ENCODE peak calls at places on chromosomes 2 and 18, in seven cellular contexts. Q is right lobe of liver, W is transverse colon, F is endothelial cell of umbilical vein, Z is NB4, R is Peyer's patch, B is breast epithelium. E is an unnamed sample.

GRCh38 chr18:39795350-39795749 is 2159.7 kb upstream of the PIK3C3 start:
- DNase-seq in F (no peak), Q (no peak), Z (no peak), R (no peak), W (no peak), B (no peak), E (peak; percentile 13)

GRCh38 chr18:11104307-11104706 is 45.1 kb downstream of the PIEZO2 start:
- DNase-seq in Z (no peak), R (peak; percentile 52), W (peak; percentile 11), F (no peak), B (no peak), Q (peak; percentile 76), E (no peak)

GRCh38 chr2:165067958-165068612 is 112.8 kb upstream of the SLC38A11 start:
- DNase-seq in Q (no peak), Z (no peak), B (no peak), W (no peak), R (no peak), F (peak; percentile 2), E (peak; percentile 66)

GRCh38 chr2:215430528-215431187 is 5.2 kb downstream of the FN1 start:
- DNase-seq in B (no peak), R (no peak), W (no peak), Z (no peak), Q (no peak), F (peak; percentile 51), E (no peak)

GRCh38 chr2:72012886-72013574 is 134.6 kb downstream of the CYP26B1 start:
- DNase-seq in Q (no peak), W (no peak), Z (peak; percentile 44), B (no peak), F (no peak), R (peak; percentile 34), E (no peak)

GRCh38 chr18:74281011-74281638 is 10.6 kb downstream of the CYB5A start:
- DNase-seq in R (no peak), W (no peak), F (no peak), B (no peak), Z (no peak), Q (no peak), E (no peak)

GRCh38 chr2:96320326-96321229 is 4.5 kb upstream of the ITPRIPL1 start:
- DNase-seq in W (no peak), B (no peak), Z (peak; percentile 23), Q (no peak), R (no peak), F (no peak), E (no peak)

GRCh38 chr2:135600915-135601314 is 69.6 kb downstream of the R3HDM1 start:
- DNase-seq in B (no peak), W (no peak), Q (no peak), F (peak; percentile 9), Z (peak; percentile 12), R (no peak), E (peak; percentile 13)

GRCh38 chr2:237694423-237695194 is 67.2 kb downstream of the LRRFIP1 start:
- DNase-seq in R (peak; percentile 53), Z (peak; percentile 88), W (no peak), B (no peak), F (no peak), Q (no peak), E (no peak)

GRCh38 chr2:167294031-167294774 is 405.9 kb downstream of the XIRP2 start:
- DNase-seq in Z (no peak), Q (no peak), W (peak; percentile 38), R (no peak), F (peak; percentile 5), B (no peak), E (no peak)

GRCh38 chr2:47811668-47812067 is 28.7 kb downstream of the MSH6 start:
- DNase-seq in Q (no peak), R (no peak), F (no peak), W (no peak), B (no peak), Z (no peak), E (no peak)

GRCh38 chr2:47818777-47819176 is 35.8 kb downstream of the MSH6 start:
- DNase-seq in W (no peak), R (no peak), F (no peak), Z (no peak), B (no peak), Q (no peak), E (no peak)

GRCh38 chr2:47810850-47811249 is 27.9 kb downstream of the MSH6 start:
- DNase-seq in Z (no peak), R (no peak), B (no peak), F (no peak), W (no peak), Q (no peak), E (no peak)

GRCh38 chr2:47819834-47820233 is 36.9 kb downstream of the MSH6 start:
- DNase-seq in Q (no peak), F (no peak), B (no peak), R (no peak), W (no peak), Z (peak; percentile 59), E (no peak)

DNA sequence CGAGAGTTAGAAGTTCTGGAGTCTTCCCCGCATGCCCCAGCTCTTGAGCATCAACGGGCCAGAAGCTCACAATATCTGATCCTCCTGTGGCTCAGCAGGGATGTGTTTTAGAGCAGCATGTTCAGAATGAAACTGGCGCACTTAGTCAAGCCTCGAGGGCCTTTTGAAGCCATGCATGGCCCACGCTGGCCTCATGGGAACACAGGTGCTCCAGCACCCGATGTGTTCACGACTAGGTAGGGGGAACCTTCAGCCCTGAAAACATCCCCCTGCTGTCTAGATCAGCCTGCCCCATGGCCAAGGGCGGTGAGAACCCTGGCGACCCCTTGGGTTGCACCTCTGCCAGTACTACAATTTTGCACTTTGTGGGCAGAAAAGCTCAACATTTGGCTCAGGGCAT is 32.8 kb downstream of the MSH6 start:
- DNase-seq in B (no peak), R (no peak), W (no peak), Z (no peak), F (no peak), Q (no peak), E (no peak)
- TF ChIP-seq POLR2A in B (no peak), R (no peak), W (no peak), Z (no peak), F (no peak), Q (no peak), E (no peak)

DNA sequence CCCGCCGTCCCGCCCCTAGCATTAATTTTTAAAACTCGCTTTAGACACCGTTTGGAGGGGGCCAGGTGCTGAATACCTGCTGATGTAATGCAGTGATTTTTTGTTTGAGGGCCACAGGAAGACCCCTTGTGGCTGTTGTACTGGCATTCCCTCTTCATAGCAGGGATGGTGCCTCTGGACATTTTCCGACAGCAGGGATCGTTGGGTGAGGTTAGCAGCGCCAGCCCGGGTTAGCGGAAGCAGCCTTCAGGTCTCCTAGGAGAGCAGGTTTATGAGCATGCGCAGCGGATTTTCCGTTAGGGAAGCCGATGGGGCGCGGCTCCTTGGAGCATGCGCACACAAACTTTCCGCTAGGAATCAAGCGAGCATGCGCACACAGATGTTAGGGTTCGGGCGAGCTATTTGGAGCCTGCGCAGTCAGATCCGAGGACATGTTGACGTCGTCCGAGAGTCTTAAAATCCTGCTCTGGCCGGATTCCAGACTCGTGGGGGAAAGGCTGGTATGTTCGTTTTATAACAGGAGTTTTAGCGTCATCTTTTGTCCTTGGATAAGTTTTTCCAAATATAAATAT is 17.2 kb upstream of the C2orf74 start:
- DNase-seq in R (peak; percentile 96), B (peak; percentile 93), Z (peak; percentile 97), Q (peak; percentile 95), W (peak; percentile 92), F (peak; percentile 100), E (peak; percentile 86)
- TF ChIP-seq POLR2A in R (peak; percentile 21), B (peak; percentile 32), Z (peak; percentile 64), Q (peak; percentile 73), W (peak; percentile 42), F (peak; percentile 87), E (peak; percentile 50)

GRCh38 chr18:55499526-55499925 is 88.5 kb downstream of the TCF4 start:
- DNase-seq in W (no peak), R (no peak), Z (no peak), F (no peak), B (no peak), Q (no peak), E (no peak)

GRCh38 chr18:55503167-55503820 is 84.7 kb downstream of the TCF4 start:
- DNase-seq in Q (no peak), W (no peak), B (no peak), Z (no peak), F (peak; percentile 36), R (no peak), E (no peak)

GRCh38 chr18:55502346-55502710 is 85.7 kb downstream of the TCF4 start:
- DNase-seq in R (no peak), B (no peak), W (no peak), F (peak; percentile 64), Z (no peak), Q (no peak), E (no peak)

GRCh38 chr18:55500316-55501086 is 87.5 kb downstream of the TCF4 start:
- DNase-seq in W (no peak), Q (no peak), R (no peak), Z (no peak), B (no peak), F (peak; percentile 92), E (no peak)

DNA sequence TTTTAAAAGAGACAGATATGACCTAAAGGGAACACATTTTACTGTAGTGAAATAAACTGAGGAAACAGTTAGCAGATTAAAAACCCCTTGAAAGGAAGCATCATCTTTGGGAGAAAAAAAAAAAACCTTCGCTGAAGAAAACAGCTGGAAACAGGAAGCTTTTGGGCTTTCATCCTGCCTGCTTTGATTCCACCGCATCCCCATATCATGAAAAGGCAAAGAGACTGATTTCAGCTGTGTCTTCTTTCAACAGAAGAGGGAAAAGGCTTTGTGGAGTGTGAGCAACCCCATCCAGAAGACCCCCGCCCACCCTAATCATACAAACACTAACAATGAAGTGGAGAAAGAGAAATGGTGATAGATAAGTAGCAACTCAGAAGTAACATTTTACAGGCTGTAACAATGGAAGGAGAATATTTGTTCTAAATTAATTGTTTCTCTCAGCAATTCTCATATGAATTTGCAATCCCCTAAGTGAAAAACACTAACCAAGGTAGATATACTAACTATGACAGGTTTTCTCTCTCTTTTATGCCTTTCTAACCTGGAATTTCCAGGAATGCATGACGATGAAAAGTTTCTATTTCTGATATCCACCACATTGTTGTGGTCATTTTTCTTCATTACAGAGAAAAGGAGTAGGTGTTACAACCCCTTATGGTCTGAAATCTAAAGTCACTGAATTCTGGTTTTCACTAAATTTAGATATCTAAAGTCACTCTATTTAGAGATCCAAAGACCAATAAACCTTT is 86.2 kb downstream of the TCF4 start:
- DNase-seq in R (no peak), W (no peak), Q (no peak), B (no peak), Z (no peak), F (peak; percentile 59), E (no peak)
- TF ChIP-seq POLR2A in R (no peak), W (no peak), Q (no peak), B (no peak), Z (no peak), F (no peak), E (no peak)

DNA sequence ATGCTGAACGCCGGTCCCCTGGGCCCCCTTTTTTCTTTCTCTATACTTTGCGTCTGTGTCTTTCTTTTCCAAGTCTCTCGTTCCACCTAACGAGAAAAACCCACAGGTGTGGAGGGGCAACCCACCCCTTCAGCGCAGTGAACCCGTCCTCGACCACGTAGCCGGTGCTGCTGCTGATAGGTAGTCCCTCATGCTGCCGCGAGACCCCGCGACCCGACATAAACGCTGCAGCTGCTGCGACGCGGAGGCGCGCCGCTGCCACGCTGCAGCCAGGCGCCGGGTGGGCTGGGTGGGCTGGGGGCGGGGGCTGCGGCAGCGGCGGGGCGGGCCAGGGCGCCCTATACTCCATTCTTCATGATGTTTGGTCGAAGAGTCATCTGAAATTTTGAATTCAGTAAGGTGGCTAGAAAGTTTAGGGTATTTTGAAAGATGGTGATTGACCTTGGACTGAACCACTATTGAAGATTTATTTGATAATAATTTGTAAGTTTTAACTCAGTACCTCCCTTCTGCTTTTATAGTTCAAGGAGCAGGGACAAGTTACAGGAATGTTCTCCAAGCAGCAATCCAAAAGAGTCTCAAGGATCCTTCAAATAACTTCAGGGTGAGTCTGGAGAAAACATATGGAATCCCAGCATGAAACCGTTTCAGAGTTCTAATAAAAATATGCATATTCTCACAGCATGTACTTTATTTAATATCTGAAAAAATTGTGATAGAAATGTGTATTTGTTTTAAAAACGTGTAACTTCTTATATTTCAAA is 24.1 kb downstream of the CFLAR start:
- DNase-seq in W (no peak), F (no peak), B (no peak), Q (no peak), R (no peak), Z (no peak), E (no peak)
- TF ChIP-seq POLR2A in W (no peak), F (no peak), B (no peak), Q (no peak), R (no peak), Z (no peak), E (no peak)

E was measured in erythroblast.